ENCODE peak calls at places on chromosome 12, in four cellular contexts. A is right atrium auricular region, N is tibial artery, X is mammary epithelial cell. P is an unnamed sample.

GRCh38 chr12:93387780-93388179 is 10.1 kb downstream of the NUDT4 start:
- DNase-seq in X (peak), A (no peak), N (no peak), P (no peak)

GRCh38 chr12:113893221-113893620 is 72.9 kb downstream of the RBM19 start:
- DNase-seq in X (no peak), A (no peak), N (no peak), P (no peak)

GRCh38 chr12:110029290-110029689 is 19.0 kb downstream of the C12orf76 start:
- DNase-seq in X (no peak), N (no peak), A (no peak), P (no peak)

GRCh38 chr12:130339946-130340345 is 2.3 kb downstream of the PIWIL1 start:
- DNase-seq in A (no peak), N (no peak), X (no peak), P (peak)

GRCh38 chr12:102433304-102433703 is 47.1 kb downstream of the IGF1 start:
- DNase-seq in N (no peak), A (no peak), X (no peak), P (no peak)

GRCh38 chr12:107474639-107475539 is 210.7 kb upstream of the PWP1 start:
- DNase-seq in A (no peak), X (peak), N (no peak), P (no peak)

GRCh38 chr12:3150820-3151590 is 73.8 kb downstream of the TSPAN9 start:
- DNase-seq in N (no peak), X (no peak), A (no peak), P (no peak)

GRCh38 chr12:34606749-34607519 is 584.6 kb downstream of the ALG10 start:
- DNase-seq in N (no peak), X (no peak), A (peak), P (no peak)

GRCh38 chr12:51442324-51442723 is 17.7 kb downstream of the SLC4A8 start:
- DNase-seq in X (no peak), A (no peak), N (no peak), P (no peak)

GRCh38 chr12:50121636-50122035 is 9.6 kb downstream of the COX14 start:
- DNase-seq in X (no peak), A (no peak), N (no peak), P (no peak)

GRCh38 chr12:71415336-71416231 is 24.0 kb upstream of the LGR5 start:
- DNase-seq in X (peak), N (no peak), A (no peak), P (peak)

GRCh38 chr12:55699471-55700055 is 8.1 kb downstream of the ITGA7 start:
- DNase-seq in A (no peak), N (no peak), X (no peak), P (no peak)

GRCh38 chr12:121611306-121611705 is 15.0 kb upstream of the ORAI1 start:
- DNase-seq in X (no peak), A (no peak), N (no peak), P (no peak)

GRCh38 chr12:12272869-12273268 is 6.0 kb upstream of the LRP6 start:
- DNase-seq in X (no peak), A (no peak), N (no peak), P (no peak)

GRCh38 chr12:7269273-7269672 is 34.6 kb upstream of the ACSM4 start:
- DNase-seq in N (no peak), A (no peak), X (peak), P (peak)

GRCh38 chr12:91289881-91290280 is 107.3 kb upstream of the DCN start:
- DNase-seq in N (no peak), X (no peak), A (no peak), P (no peak)

GRCh38 chr12:62714409-62715075 is 220.4 kb downstream of the PPM1H start:
- DNase-seq in A (no peak), N (no peak), X (no peak), P (no peak)

GRCh38 chr12:51171884-51172514 is 936 bp downstream of the TFCP2 start:
- DNase-seq in A (no peak), X (peak), N (no peak), P (peak)

GRCh38 chr12:47080725-47081502 is 1.2 kb upstream of the AMIGO2 start:
- DNase-seq in N (peak), A (peak), X (peak), P (peak)

GRCh38 chr12:132255642-132256041 is 73.7 kb downstream of the GALNT9 start:
- DNase-seq in X (no peak), A (no peak), N (no peak), P (no peak)

GRCh38 chr12:108447168-108447840 is 67.8 kb upstream of the FICD start:
- DNase-seq in A (no peak), N (no peak), X (no peak), P (peak)

GRCh38 chr12:2248901-2249381 is 196.2 kb downstream of the CACNA1C start:
- DNase-seq in X (no peak), A (no peak), N (no peak), P (peak)

GRCh38 chr12:26787125-26787495 is 45.9 kb downstream of the ITPR2 start:
- DNase-seq in N (no peak), X (peak), A (no peak), P (peak)

GRCh38 chr12:15735837-15736615 is 53.2 kb downstream of the EPS8 start:
- DNase-seq in A (no peak), N (no peak), X (no peak), P (no peak)

GRCh38 chr12:118164798-118165486 is 29.0 kb downstream of the PEBP1 start:
- DNase-seq in N (no peak), A (no peak), X (no peak), P (peak)

GRCh38 chr12:64220046-64220445 is 2.0 kb downstream of the KICS2 start:
- DNase-seq in X (no peak), A (no peak), N (no peak), P (no peak)

GRCh38 chr12:113162102-113163029 is 12.8 kb downstream of the CFAP73 start:
- DNase-seq in A (no peak), X (no peak), N (no peak), P (peak)

GRCh38 chr12:109162551-109162950 is 46.2 kb downstream of the ACACB start:
- DNase-seq in A (no peak), X (no peak), N (no peak), P (no peak)

GRCh38 chr12:108696111-108696995 is 35.0 kb downstream of the CORO1C start:
- DNase-seq in N (no peak), X (peak), A (no peak), P (peak)

GRCh38 chr12:15842106-15842505 is 40.1 kb upstream of the STRAP start:
- DNase-seq in N (no peak), A (no peak), X (peak), P (peak)

GRCh38 chr12:25254271-25254880 is 3.6 kb upstream of the KRAS start:
- DNase-seq in X (no peak), A (no peak), N (no peak), P (no peak)

GRCh38 chr12:44876554-44877275 is 600 bp upstream of the NELL2 start:
- DNase-seq in A (no peak), N (no peak), X (peak), P (no peak)

GRCh38 chr12:57611116-57611809 is at the start of gene ARHGEF25:
- DNase-seq in N (peak), X (no peak), A (no peak), P (no peak)

GRCh38 chr12:56326533-56326932 is 7.3 kb downstream of the PAN2 start:
- DNase-seq in A (no peak), X (no peak), N (no peak), P (no peak)

GRCh38 chr12:57735198-57735855 is 3.2 kb downstream of the AGAP2 start:
- DNase-seq in X (no peak), A (no peak), N (no peak), P (no peak)

GRCh38 chr12:39587247-39587646 is 32.4 kb downstream of the ABCD2 start:
- DNase-seq in N (no peak), X (peak), A (no peak), P (peak)

GRCh38 chr12:80935076-80935475 is 2.7 kb downstream of the LIN7A start:
- DNase-seq in A (no peak), N (no peak), X (no peak), P (no peak)

GRCh38 chr12:124422570-124423523 is 128.0 kb downstream of the RFLNA start:
- DNase-seq in A (peak), N (peak), X (peak), P (peak)

GRCh38 chr12:68406134-68406576 is 74.0 kb upstream of the MDM1 start:
- DNase-seq in X (peak), N (peak), A (peak), P (peak)

GRCh38 chr12:22286569-22286968 is 47.9 kb downstream of the ST8SIA1 start:
- DNase-seq in N (no peak), A (no peak), X (no peak), P (no peak)

GRCh38 chr12:38053655-38054464 is 262.7 kb upstream of the ALG10B start:
- DNase-seq in A (no peak), X (peak), N (no peak), P (peak)
- TF ChIP-seq CTCF in A (no peak), X (no peak), N (no peak), P (peak)

DNA sequence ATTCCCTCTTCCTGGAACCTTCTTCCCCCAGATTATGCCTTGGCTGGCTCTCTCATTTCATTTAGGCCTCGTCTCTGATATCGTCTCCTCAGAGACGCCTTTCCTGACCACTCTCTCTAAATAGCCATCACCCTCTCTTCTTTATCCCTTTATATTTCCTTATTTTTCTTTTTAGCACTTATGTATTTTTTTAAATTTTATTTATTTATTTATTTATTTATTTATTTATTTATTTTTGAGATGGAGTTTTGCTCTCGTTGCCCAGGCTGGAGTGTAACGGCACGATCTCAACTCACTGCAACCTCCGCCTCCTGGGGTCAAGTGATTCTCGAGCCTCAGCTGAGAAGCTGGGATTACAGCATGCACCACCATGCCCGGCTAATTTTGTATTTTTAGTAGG is 8.1 kb upstream of the ATP5MC2 start:
- DNase-seq in A (no peak), N (no peak), X (no peak), P (no peak)
- TF ChIP-seq CTCF in A (no peak), N (no peak), X (no peak), P (no peak)

GRCh38 chr12:122928891-122929538 is 33.1 kb upstream of the VPS37B start:
- DNase-seq in N (no peak), A (no peak), X (no peak), P (no peak)

GRCh38 chr12:122928033-122928890 is 32.3 kb upstream of the VPS37B start:
- DNase-seq in X (no peak), A (no peak), N (no peak), P (no peak)

GRCh38 chr12:122934722-122935121 is 31.5 kb downstream of the ABCB9 start:
- DNase-seq in N (no peak), A (no peak), X (no peak), P (no peak)

GRCh38 chr12:122932207-122932606 is 34.1 kb downstream of the ABCB9 start:
- DNase-seq in X (no peak), N (no peak), A (no peak), P (no peak)

DNA sequence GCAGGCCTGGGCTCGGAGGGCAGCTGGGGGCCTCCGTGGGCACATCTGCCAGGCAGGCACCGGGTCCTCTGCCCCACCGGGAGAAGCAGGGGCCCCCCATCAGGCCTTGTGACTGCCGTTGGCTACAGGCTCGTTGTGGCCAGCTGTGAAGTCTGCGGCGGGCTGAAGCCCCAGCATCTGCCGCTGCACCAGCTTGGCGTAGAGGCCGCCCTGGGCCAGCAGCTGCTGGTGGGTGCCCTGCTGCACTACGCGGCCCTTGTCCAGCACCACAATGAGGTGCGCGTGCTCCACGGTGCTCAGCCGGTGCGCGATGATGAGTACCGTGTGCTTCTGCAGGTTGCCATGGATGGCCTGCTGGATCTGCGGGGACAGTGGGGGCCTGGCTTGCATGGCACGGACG is 33.9 kb upstream of the VPS37B start:
- DNase-seq in A (no peak), N (no peak), X (no peak), P (no peak)
- TF ChIP-seq CTCF in A (no peak), N (no peak), X (no peak), P (no peak)

GRCh38 chr12:59179231-59179630 is 258.9 kb upstream of the LRIG3 start:
- DNase-seq in X (peak), A (no peak), N (no peak), P (no peak)

GRCh38 chr12:59173696-59174095 is 253.4 kb upstream of the LRIG3 start:
- DNase-seq in A (no peak), X (no peak), N (no peak), P (no peak)
- TF ChIP-seq CTCF in A (no peak), X (peak), N (no peak), P (no peak)

DNA sequence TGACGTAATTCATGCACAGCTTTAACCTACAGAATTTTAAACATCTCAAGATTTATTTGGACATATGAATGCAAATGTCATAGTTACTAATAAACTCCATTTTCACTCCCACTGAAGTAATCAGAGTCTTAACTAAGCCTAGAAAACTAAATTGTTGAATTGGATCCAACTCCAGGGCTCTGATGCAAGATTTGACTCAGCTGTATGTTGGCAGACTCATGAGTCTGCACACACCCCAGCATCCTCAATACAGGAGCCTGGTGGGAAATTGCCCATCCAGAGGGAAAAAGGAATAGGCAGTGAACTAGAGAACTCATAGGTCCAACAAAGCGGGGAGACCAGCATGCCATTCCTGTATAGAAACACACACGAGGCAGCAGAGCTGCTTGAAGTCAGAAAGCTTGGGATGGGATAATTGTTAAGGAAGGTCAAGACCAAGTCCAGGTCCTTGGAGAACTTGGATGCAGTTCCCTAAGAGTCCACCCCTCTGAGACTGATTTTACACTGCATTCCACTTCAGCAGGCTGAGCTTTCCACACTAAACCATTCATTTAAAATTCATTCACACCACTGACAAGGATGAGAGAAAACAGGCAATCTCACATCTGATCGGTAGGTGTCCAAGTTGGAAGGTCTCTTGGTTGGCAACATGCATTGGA is 14.5 kb downstream of the TMTC1 start:
- DNase-seq in N (peak), X (peak), A (no peak), P (peak)
- TF ChIP-seq CTCF in N (no peak), X (peak), A (no peak), P (no peak)

DNA sequence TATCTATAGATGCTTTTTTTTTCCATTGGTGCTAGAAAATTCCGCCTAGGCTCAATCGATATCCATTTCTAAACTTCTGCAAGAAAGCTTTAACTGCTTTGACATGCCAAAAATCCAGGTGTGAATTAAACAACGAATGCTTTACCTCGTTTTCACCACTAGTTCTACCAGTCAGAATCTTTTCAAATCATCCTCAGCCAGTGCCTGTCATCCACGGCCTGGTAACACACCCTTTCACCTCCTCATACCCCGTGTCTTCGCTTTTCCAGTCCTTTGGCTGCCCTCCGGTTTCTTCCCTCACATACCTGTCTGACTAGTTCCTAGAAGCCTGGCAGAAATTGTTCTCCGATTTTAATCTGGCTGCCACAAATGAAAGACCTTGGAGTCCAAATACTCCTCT is 1.4 kb upstream of the PHC1 start:
- DNase-seq in A (no peak), N (no peak), X (peak), P (peak)
- TF ChIP-seq CTCF in A (peak), N (no peak), X (peak), P (no peak)

GRCh38 chr12:128191380-128191779 is 75.6 kb upstream of the TMEM132C start:
- DNase-seq in N (no peak), X (no peak), A (no peak), P (no peak)

GRCh38 chr12:128190052-128190451 is 76.9 kb upstream of the TMEM132C start:
- DNase-seq in X (no peak), N (no peak), A (no peak), P (no peak)

GRCh38 chr12:128190614-128191013 is 76.4 kb upstream of the TMEM132C start:
- DNase-seq in A (no peak), N (no peak), X (no peak), P (no peak)
- TF ChIP-seq CTCF in A (peak), N (no peak), X (no peak), P (no peak)

GRCh38 chr12:115983226-115983798 is 294.2 kb downstream of the MED13L start:
- DNase-seq in N (no peak), X (no peak), A (no peak), P (peak)
- TF ChIP-seq CTCF in N (peak), X (peak), A (peak), P (peak)

DNA sequence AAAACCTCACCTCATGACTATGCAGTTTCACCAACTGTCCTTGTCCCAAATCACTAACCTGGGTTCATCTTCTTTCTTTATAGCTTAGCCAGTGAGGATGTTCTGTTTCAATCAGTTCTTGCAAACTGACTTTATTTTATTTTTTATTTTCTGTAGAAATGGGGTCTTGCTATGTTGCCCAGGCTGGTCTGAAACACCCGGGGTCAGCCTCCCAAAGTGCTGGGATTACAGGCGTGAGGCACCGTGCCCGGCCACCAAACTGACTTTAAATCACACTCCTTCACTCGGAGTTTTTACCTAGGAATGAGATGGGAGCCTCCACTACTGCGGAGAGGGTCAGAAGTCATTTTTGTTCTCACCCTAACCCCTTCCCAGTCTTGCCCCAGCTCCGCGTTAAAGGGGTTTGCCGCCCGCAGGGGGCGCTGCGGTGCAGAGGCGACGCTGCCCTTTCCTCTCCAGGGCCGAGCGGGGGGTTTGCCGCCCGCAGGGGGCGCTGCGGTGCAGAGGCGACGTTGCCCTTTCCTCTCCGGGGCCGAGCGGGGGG is 7.0 kb upstream of the B4GALNT3 start:
- DNase-seq in X (no peak), N (no peak), A (no peak), P (no peak)
- TF ChIP-seq CTCF in X (no peak), N (no peak), A (no peak), P (peak)